ENCODE peak calls at places on chromosome 13, in ten cellular contexts. One of them, this sample, is unnamed.

GRCh38 chr13:72530471-72530870 is 197.0 kb downstream of the MZT1 start:
- DNase-seq in psoas muscle: no peak
- DNase-seq in HL-60: no peak
- DNase-seq in pancreas: no peak
- DNase-seq in fibroblast of pulmonary artery: peak; percentile 7
- DNase-seq in tibial artery: no peak
- DNase-seq in tibial nerve: no peak
- DNase-seq in body of pancreas: no peak
- DNase-seq in coronary artery: no peak
- DNase-seq in foreskin fibroblast: no peak
- DNase-seq in this sample: no peak

GRCh38 chr13:44403720-44404063 is 30.1 kb downstream of the SERP2 start:
- DNase-seq in HL-60: no peak
- DNase-seq in psoas muscle: no peak
- DNase-seq in pancreas: no peak
- DNase-seq in body of pancreas: no peak
- DNase-seq in fibroblast of pulmonary artery: no peak
- DNase-seq in foreskin fibroblast: no peak
- DNase-seq in coronary artery: no peak
- DNase-seq in tibial nerve: no peak
- DNase-seq in tibial artery: no peak
- DNase-seq in this sample: no peak

GRCh38 chr13:90239130-90239529 is 1108.4 kb upstream of the MIR17HG start:
- DNase-seq in tibial nerve: no peak
- DNase-seq in psoas muscle: no peak
- DNase-seq in tibial artery: no peak
- DNase-seq in coronary artery: no peak
- DNase-seq in body of pancreas: no peak
- DNase-seq in foreskin fibroblast: no peak
- DNase-seq in HL-60: no peak
- DNase-seq in pancreas: no peak
- DNase-seq in fibroblast of pulmonary artery: no peak
- DNase-seq in this sample: no peak

GRCh38 chr13:23705578-23705977 is 135.4 kb downstream of the TNFRSF19 start:
- DNase-seq in pancreas: no peak
- DNase-seq in tibial nerve: no peak
- DNase-seq in fibroblast of pulmonary artery: peak; percentile 73
- DNase-seq in HL-60: no peak
- DNase-seq in tibial artery: no peak
- DNase-seq in coronary artery: no peak
- DNase-seq in body of pancreas: no peak
- DNase-seq in foreskin fibroblast: peak; percentile 68
- DNase-seq in psoas muscle: no peak
- DNase-seq in this sample: no peak

GRCh38 chr13:33548065-33548464 is 262.5 kb upstream of the STARD13 start:
- DNase-seq in tibial artery: no peak
- DNase-seq in tibial nerve: no peak
- DNase-seq in foreskin fibroblast: no peak
- DNase-seq in fibroblast of pulmonary artery: no peak
- DNase-seq in HL-60: peak; percentile 14
- DNase-seq in coronary artery: no peak
- DNase-seq in body of pancreas: no peak
- DNase-seq in pancreas: no peak
- DNase-seq in psoas muscle: no peak
- DNase-seq in this sample: no peak

GRCh38 chr13:24323739-24324075 is 14.3 kb downstream of the C1QTNF9 start:
- DNase-seq in tibial artery: no peak
- DNase-seq in foreskin fibroblast: no peak
- DNase-seq in fibroblast of pulmonary artery: no peak
- DNase-seq in tibial nerve: no peak
- DNase-seq in psoas muscle: no peak
- DNase-seq in coronary artery: no peak
- DNase-seq in body of pancreas: no peak
- DNase-seq in HL-60: no peak
- DNase-seq in pancreas: no peak
- DNase-seq in this sample: no peak

GRCh38 chr13:37686501-37686900 is 87.9 kb upstream of the POSTN start:
- DNase-seq in foreskin fibroblast: no peak
- DNase-seq in tibial nerve: no peak
- DNase-seq in coronary artery: no peak
- DNase-seq in HL-60: no peak
- DNase-seq in pancreas: no peak
- DNase-seq in body of pancreas: no peak
- DNase-seq in fibroblast of pulmonary artery: no peak
- DNase-seq in tibial artery: no peak
- DNase-seq in psoas muscle: no peak
- DNase-seq in this sample: no peak

GRCh38 chr13:29859971-29860370 is 9.6 kb upstream of the UBL3 start:
- DNase-seq in tibial artery: no peak
- DNase-seq in fibroblast of pulmonary artery: peak; percentile 41
- DNase-seq in pancreas: no peak
- DNase-seq in tibial nerve: no peak
- DNase-seq in psoas muscle: no peak
- DNase-seq in HL-60: peak; percentile 84
- DNase-seq in body of pancreas: no peak
- DNase-seq in foreskin fibroblast: peak; percentile 86
- DNase-seq in coronary artery: no peak
- DNase-seq in this sample: no peak

GRCh38 chr13:34435338-34435737 is 506.7 kb upstream of the NBEA start:
- DNase-seq in HL-60: no peak
- DNase-seq in foreskin fibroblast: peak; percentile 93
- DNase-seq in coronary artery: no peak
- DNase-seq in body of pancreas: no peak
- DNase-seq in pancreas: no peak
- DNase-seq in psoas muscle: no peak
- DNase-seq in tibial nerve: no peak
- DNase-seq in fibroblast of pulmonary artery: peak; percentile 32
- DNase-seq in tibial artery: no peak
- DNase-seq in this sample: peak; percentile 52

GRCh38 chr13:30313307-30313706 is 6.0 kb upstream of the KATNAL1 start:
- DNase-seq in fibroblast of pulmonary artery: no peak
- DNase-seq in pancreas: no peak
- DNase-seq in HL-60: no peak
- DNase-seq in coronary artery: no peak
- DNase-seq in tibial nerve: no peak
- DNase-seq in body of pancreas: no peak
- DNase-seq in foreskin fibroblast: no peak
- DNase-seq in tibial artery: no peak
- DNase-seq in psoas muscle: no peak
- DNase-seq in this sample: no peak

DNA sequence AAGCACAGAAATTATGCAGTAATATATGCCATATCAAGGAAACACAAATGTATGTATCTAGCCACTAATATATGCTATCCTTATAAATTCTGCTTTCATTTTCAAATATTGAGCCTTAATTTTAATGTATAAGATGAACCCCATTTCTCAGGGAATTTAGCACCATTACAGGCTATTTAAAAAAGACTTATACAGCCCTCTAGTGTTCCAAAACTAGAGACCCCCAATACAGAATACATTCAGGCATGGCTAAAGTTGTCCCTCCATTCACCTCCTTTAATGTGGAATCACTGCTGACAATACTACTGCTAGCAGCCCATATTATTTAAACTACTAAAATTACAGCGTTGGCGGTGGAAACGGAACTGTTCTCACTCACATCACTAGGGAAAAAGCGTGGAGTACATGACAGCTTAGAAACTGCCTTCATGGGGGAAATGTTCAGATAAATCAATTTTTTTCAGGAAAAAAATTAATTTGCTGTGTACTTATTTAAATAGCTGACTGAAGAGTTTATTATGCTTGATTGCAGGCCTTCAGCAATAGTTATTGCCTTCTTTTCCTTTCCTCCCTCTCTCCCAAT is 541.0 kb downstream of the PCDH9 start:
- DNase-seq in fibroblast of pulmonary artery: peak; percentile 35
- DNase-seq in HL-60: no peak
- DNase-seq in tibial artery: no peak
- DNase-seq in coronary artery: no peak
- DNase-seq in foreskin fibroblast: no peak
- DNase-seq in tibial nerve: no peak
- DNase-seq in pancreas: no peak
- DNase-seq in body of pancreas: no peak
- DNase-seq in psoas muscle: no peak
- DNase-seq in this sample: no peak
- TF ChIP-seq CTCF in fibroblast of pulmonary artery: peak; percentile 43
- TF ChIP-seq CTCF in HL-60: no peak
- TF ChIP-seq CTCF in tibial artery: no peak
- TF ChIP-seq CTCF in coronary artery: no peak
- TF ChIP-seq CTCF in foreskin fibroblast: peak; percentile 34
- TF ChIP-seq CTCF in tibial nerve: no peak
- TF ChIP-seq CTCF in pancreas: no peak
- TF ChIP-seq CTCF in body of pancreas: no peak
- TF ChIP-seq CTCF in psoas muscle: peak; percentile 17
- TF ChIP-seq CTCF in this sample: no peak

DNA sequence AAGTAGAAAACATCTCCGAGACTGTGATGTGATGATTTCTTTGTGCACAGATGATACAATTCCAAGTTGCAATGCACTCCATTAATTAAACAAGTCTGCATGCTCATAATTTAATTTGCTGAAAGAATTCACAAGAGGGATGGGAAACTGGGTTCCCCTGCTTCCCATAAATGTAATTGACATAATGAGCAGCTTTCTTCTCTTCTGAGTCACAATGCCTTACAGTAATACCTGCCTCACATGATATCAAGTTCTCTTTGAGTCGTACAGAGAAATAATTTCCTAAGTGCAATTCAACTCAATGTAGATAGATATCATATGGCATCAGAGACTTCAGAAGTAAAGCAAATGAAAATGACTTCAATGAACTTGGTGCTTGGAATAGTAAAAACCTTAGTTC is 776.0 kb downstream of the EFNB2 start:
- DNase-seq in HL-60: no peak
- DNase-seq in tibial nerve: no peak
- DNase-seq in tibial artery: no peak
- DNase-seq in coronary artery: no peak
- DNase-seq in fibroblast of pulmonary artery: no peak
- DNase-seq in psoas muscle: no peak
- DNase-seq in body of pancreas: no peak
- DNase-seq in pancreas: no peak
- DNase-seq in foreskin fibroblast: no peak
- DNase-seq in this sample: no peak
- H3K4me3 ChIP-seq in HL-60: no peak overlapping the region
- H3K4me3 ChIP-seq in tibial nerve: no peak overlapping the region
- H3K4me3 ChIP-seq in tibial artery: no peak overlapping the region
- H3K4me3 ChIP-seq in coronary artery: no peak overlapping the region
- H3K4me3 ChIP-seq in fibroblast of pulmonary artery: no peak overlapping the region
- H3K4me3 ChIP-seq in psoas muscle: no peak overlapping the region
- H3K4me3 ChIP-seq in body of pancreas: no peak overlapping the region
- H3K4me3 ChIP-seq in pancreas: no peak overlapping the region
- H3K4me3 ChIP-seq in foreskin fibroblast: no peak overlapping the region
- H3K4me3 ChIP-seq in this sample: no peak overlapping the region

DNA sequence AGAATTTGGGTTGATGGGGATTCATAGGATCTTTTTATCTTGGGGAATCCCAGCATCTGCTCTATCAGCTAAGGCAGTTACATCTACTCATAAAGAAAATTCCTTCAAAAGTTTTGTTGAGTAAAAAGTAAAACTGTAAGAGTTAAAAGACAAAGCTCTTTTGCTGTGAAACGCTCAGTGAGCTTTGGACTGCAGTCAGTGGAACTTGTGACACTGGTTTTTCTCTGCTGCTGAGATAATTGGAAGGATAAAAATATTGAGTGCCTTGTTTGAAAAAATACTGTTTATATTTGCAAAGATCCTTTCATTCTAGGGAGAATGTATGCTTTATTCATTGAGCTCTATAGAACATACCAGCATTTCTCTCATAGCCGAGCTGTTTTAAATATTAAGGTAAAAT is 5.3 kb downstream of the NAXD start:
- DNase-seq in fibroblast of pulmonary artery: no peak
- DNase-seq in foreskin fibroblast: no peak
- DNase-seq in tibial artery: no peak
- DNase-seq in psoas muscle: no peak
- DNase-seq in pancreas: no peak
- DNase-seq in body of pancreas: no peak
- DNase-seq in HL-60: no peak
- DNase-seq in tibial nerve: no peak
- DNase-seq in coronary artery: no peak
- DNase-seq in this sample: no peak
- TF ChIP-seq CTCF in fibroblast of pulmonary artery: no peak
- TF ChIP-seq CTCF in foreskin fibroblast: no peak
- TF ChIP-seq CTCF in tibial artery: no peak
- TF ChIP-seq CTCF in psoas muscle: no peak
- TF ChIP-seq CTCF in pancreas: no peak
- TF ChIP-seq CTCF in body of pancreas: no peak
- TF ChIP-seq CTCF in HL-60: no peak
- TF ChIP-seq CTCF in tibial nerve: no peak
- TF ChIP-seq CTCF in coronary artery: no peak
- TF ChIP-seq CTCF in this sample: no peak

GRCh38 chr13:112726018-112726767 is 36.4 kb downstream of the ATP11A start:
- DNase-seq in coronary artery: no peak
- DNase-seq in fibroblast of pulmonary artery: no peak
- DNase-seq in body of pancreas: no peak
- DNase-seq in tibial nerve: no peak
- DNase-seq in tibial artery: peak; percentile 12
- DNase-seq in pancreas: no peak
- DNase-seq in HL-60: peak; percentile 53
- DNase-seq in psoas muscle: no peak
- DNase-seq in foreskin fibroblast: no peak
- DNase-seq in this sample: no peak

GRCh38 chr13:112725346-112726017 is 35.6 kb downstream of the ATP11A start:
- DNase-seq in foreskin fibroblast: no peak
- DNase-seq in HL-60: peak; percentile 81
- DNase-seq in coronary artery: no peak
- DNase-seq in psoas muscle: peak; percentile 84
- DNase-seq in body of pancreas: no peak
- DNase-seq in tibial nerve: no peak
- DNase-seq in tibial artery: peak; percentile 8
- DNase-seq in fibroblast of pulmonary artery: no peak
- DNase-seq in pancreas: no peak
- DNase-seq in this sample: no peak

GRCh38 chr13:112723771-112724170 is 33.9 kb downstream of the ATP11A start:
- DNase-seq in pancreas: no peak
- DNase-seq in foreskin fibroblast: no peak
- DNase-seq in coronary artery: no peak
- DNase-seq in psoas muscle: no peak
- DNase-seq in fibroblast of pulmonary artery: no peak
- DNase-seq in body of pancreas: no peak
- DNase-seq in tibial artery: peak; percentile 15
- DNase-seq in tibial nerve: no peak
- DNase-seq in HL-60: no peak
- DNase-seq in this sample: no peak

GRCh38 chr13:112722433-112723250 is 32.8 kb downstream of the ATP11A start:
- DNase-seq in HL-60: no peak
- DNase-seq in pancreas: peak; percentile 74
- DNase-seq in psoas muscle: no peak
- DNase-seq in fibroblast of pulmonary artery: peak; percentile 88
- DNase-seq in tibial nerve: no peak
- DNase-seq in coronary artery: no peak
- DNase-seq in body of pancreas: peak; percentile 75
- DNase-seq in tibial artery: no peak
- DNase-seq in foreskin fibroblast: peak; percentile 68
- DNase-seq in this sample: no peak

DNA sequence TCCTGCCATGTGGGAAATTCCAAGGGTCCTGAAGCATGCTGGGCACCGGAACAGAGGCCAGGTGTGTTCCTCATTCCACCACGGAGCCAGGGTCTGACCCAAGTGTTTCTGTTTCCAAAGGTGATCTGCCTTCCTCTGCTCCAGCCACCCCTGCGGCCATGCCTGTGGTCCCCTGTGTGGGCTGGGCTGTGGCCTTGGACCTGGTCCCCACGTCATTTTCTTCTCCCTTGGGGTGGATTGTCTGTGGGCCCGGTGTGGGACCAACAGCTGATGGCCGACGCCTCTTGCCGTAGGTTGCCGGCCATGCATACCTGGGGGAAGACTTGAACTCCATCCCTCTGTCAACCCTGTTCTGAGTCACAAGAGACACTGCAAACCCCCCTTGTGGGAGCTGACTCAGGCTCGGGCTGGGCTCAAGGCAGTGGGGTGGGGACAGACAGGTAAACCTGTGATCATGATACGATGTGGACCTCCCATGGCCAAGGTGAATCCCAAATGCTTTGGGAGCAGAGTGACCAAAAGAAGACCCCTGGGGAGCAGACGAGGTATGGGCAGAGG is 35.0 kb downstream of the ATP11A start:
- DNase-seq in coronary artery: no peak
- DNase-seq in body of pancreas: no peak
- DNase-seq in HL-60: no peak
- DNase-seq in pancreas: no peak
- DNase-seq in fibroblast of pulmonary artery: no peak
- DNase-seq in tibial artery: peak; percentile 17
- DNase-seq in foreskin fibroblast: no peak
- DNase-seq in tibial nerve: no peak
- DNase-seq in psoas muscle: no peak
- DNase-seq in this sample: no peak
- H3K4me3 ChIP-seq in coronary artery: no peak overlapping the region
- H3K4me3 ChIP-seq in body of pancreas: no peak overlapping the region
- H3K4me3 ChIP-seq in HL-60: no peak overlapping the region
- H3K4me3 ChIP-seq in pancreas: no peak overlapping the region
- H3K4me3 ChIP-seq in fibroblast of pulmonary artery: no peak overlapping the region
- H3K4me3 ChIP-seq in tibial artery: no peak overlapping the region
- H3K4me3 ChIP-seq in foreskin fibroblast: no peak overlapping the region
- H3K4me3 ChIP-seq in tibial nerve: no peak overlapping the region
- H3K4me3 ChIP-seq in psoas muscle: no peak overlapping the region
- H3K4me3 ChIP-seq in this sample: no peak overlapping the region

This sample was measured in HFF-Myc.